ENCODE peak calls at places on chromosome 1, in four cellular contexts. K, L, N and U are unnamed samples.

GRCh38 chr1:65469126-65469888 is 48.8 kb downstream of the LEPR start:
- DNase-seq in K (no peak), L (no peak), N (peak; percentile 61), U (no peak)

GRCh38 chr1:160629286-160630210 is 17.3 kb downstream of the SLAMF1 start:
- DNase-seq in K (no peak), L (no peak), N (no peak), U (no peak)

GRCh38 chr1:241464985-241465384 is 54.6 kb downstream of the FH start:
- DNase-seq in K (no peak), L (no peak), N (no peak), U (no peak)

GRCh38 chr1:220448217-220448616 is 79.7 kb upstream of the MARK1 start:
- DNase-seq in K (no peak), L (peak; percentile 26), N (no peak), U (no peak)

GRCh38 chr1:87134061-87134460 is 194.6 kb upstream of the LMO4 start:
- DNase-seq in K (no peak), L (no peak), N (no peak), U (no peak)

GRCh38 chr1:228286505-228287417 is 78.9 kb downstream of the OBSCN start:
- DNase-seq in K (no peak), L (no peak), N (no peak), U (no peak)

GRCh38 chr1:154556422-154556821 is 2.0 kb downstream of the UBE2Q1 start:
- DNase-seq in K (no peak), L (no peak), N (no peak), U (no peak)

GRCh38 chr1:41364444-41365319 is 3.4 kb downstream of the FOXO6 start:
- DNase-seq in K (no peak), L (no peak), N (no peak), U (no peak)

GRCh38 chr1:935751-936231 is 12.1 kb downstream of the SAMD11 start:
- DNase-seq in K (peak; percentile 66), L (no peak), N (no peak), U (no peak)

GRCh38 chr1:33007190-33008050 is 29.3 kb downstream of the AK2 start:
- DNase-seq in K (peak; percentile 38), L (no peak), N (peak; percentile 61), U (peak; percentile 84)

GRCh38 chr1:29675481-29676263 is 439.4 kb downstream of the PTPRU start:
- DNase-seq in K (no peak), L (no peak), N (no peak), U (no peak)

GRCh38 chr1:77271851-77272250 is 10.0 kb upstream of the AK5 start:
- DNase-seq in K (no peak), L (no peak), N (no peak), U (no peak)

GRCh38 chr1:70628973-70629372 is 217.9 kb downstream of the CTH start:
- DNase-seq in K (no peak), L (no peak), N (no peak), U (no peak)

GRCh38 chr1:68120136-68120791 is 69.8 kb upstream of the DIRAS3 start:
- DNase-seq in K (peak; percentile 66), L (peak; percentile 24), N (peak; percentile 60), U (peak; percentile 66)

GRCh38 chr1:1304331-1305299 is 3.1 kb downstream of the ACAP3 start:
- DNase-seq in K (peak; percentile 60), L (no peak), N (peak; percentile 62), U (peak; percentile 64)

GRCh38 chr1:150268342-150268705 is 492 bp downstream of the APH1A start:
- DNase-seq in K (peak; percentile 50), L (no peak), N (no peak), U (peak; percentile 33)

GRCh38 chr1:10082785-10083479 is 50.2 kb downstream of the UBE4B start:
- DNase-seq in K (no peak), L (no peak), N (no peak), U (no peak)

GRCh38 chr1:223796210-223796609 is 49.5 kb downstream of the TP53BP2 start:
- DNase-seq in K (no peak), L (no peak), N (no peak), U (no peak)

GRCh38 chr1:218556016-218556415 is 210.9 kb downstream of the TGFB2 start:
- DNase-seq in K (no peak), L (no peak), N (no peak), U (peak; percentile 83)

GRCh38 chr1:14786104-14786675 is 187.7 kb downstream of the KAZN start:
- DNase-seq in K (no peak), L (no peak), N (no peak), U (no peak)

GRCh38 chr1:162235261-162235780 is 141.3 kb downstream of the SPATA46 start:
- DNase-seq in K (no peak), L (no peak), N (peak; percentile 91), U (peak; percentile 9)

DNA sequence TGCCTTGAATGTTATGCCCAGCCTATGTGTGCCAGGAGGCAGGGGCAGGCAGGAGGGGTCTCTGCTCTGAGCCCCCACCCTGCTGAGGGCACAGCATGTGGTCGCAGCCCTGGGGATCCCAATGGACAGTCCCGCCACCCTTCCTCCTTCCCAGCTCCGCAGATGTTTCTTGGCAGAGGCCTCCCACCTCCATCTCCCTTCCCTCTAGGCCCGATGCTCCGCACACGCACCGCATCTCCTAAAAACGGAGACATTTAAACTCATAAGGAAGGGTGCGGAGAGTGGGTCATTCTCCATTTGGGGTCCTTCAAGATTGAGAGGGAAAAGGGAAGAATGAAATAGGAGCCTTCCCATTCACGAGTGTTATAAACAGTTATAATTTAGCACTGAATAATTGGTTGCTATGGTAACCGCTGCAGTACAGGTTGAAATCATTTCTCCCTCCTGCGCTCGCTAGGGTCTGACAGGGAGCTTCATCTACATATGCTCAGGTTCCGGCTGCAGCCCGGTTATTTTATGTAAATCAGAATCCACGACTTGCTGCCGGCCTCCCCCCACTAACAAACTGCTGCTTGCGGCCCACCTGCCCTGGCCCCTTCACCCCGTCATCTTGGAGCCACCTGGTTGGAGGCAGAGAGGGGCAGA is 16.0 kb downstream of the CHD5 start:
- DNase-seq in K (no peak), L (no peak), N (no peak), U (no peak)
- TF ChIP-seq REST in K (no peak), L (no peak), N (no peak), U (no peak)

DNA sequence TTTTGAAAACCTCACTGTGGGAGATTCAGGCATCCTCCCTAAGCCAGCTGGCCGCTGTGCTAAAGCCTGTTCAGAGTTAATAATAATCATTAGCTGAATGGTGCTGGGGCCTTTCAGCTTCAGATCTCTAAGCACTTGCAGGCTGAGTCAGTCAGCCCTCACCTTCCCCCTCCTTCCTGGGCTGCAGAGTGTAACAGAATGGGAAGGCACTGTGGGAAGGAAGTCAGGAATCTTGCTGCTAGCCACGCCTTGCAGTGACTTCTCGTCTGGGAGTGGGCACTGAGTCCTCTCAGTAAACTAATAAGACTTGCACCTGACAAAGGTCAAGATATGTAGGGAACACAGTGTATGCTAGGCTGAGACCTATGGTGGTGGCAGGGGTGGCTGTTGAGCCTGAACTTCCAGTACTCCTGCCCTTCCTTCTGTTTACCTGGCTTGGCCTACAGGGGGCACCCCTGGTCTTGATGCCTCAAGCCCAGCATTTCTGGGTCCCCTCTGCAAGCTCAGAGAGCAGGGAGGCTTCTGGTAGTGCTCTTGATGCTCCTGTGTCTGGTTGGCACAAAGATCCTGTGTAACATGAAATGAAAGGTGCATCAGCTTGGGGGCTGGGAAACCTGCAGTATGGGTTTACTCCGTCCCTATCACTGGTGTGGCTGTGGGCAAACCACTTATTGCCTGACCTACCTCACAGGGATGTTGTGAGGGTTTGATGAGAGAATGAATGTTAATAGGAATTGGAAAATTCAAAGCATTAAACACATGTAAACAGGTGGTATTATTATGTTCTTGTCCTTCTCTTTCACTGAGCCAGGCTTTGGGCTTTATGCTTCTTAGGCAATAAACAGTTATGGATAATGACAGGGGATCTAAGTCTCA is 6.0 kb downstream of the CYB561D1 start:
- DNase-seq in K (peak; percentile 68), L (no peak), N (peak; percentile 45), U (peak; percentile 56)
- TF ChIP-seq CHD4 in K (no peak), L (no peak), N (no peak), U (no peak)

GRCh38 chr1:42453386-42453785 is 2.4 kb downstream of the ZMYND12 start:
- DNase-seq in K (no peak), L (no peak), N (no peak), U (no peak)

GRCh38 chr1:42454409-42454808 is 1.4 kb downstream of the ZMYND12 start:
- DNase-seq in K (no peak), L (no peak), N (no peak), U (no peak)

GRCh38 chr1:42456754-42457089 is 379 bp downstream of the PPCS start:
- DNase-seq in K (no peak), L (peak; percentile 26), N (peak; percentile 56), U (peak; percentile 57)

DNA sequence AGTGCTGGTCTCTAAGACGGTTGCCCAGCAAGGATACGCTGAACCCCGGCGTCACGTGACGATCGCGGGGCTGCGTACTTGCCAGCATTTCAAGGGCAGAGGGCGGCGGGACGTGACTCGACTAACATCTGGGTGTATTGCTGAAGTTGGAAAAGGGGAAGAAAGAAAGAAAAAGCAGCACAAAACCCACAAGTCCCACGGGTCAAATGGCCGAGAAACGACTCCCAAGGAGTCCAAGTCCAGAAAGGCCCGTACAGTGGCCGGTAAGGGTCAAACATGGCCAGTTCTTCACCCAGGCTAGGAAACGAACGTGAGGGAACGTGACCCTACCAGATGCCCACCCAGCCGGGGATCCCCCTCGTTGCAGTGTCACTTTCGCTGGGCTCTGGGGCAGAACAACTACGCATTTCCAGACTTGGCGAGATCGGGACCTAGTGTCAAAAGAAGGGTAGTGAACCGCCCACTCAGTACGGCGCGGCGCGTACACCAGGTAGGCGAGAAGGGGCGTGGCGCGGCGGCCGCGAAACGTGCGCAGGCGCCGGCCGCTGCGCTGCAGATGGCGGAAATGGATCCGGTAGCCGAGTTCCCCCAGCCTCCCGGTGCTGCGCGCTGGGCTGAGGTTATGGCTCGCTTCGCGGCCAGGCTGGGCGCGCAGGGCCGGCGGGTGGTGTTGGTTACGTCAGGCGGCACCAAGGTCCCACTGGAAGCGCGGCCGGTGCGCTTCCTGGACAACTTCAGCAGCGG is at the start of the genes PPCS and ZMYND12:
- DNase-seq in K (peak; percentile 87), L (peak; percentile 83), N (peak; percentile 74), U (peak; percentile 89)
- TF ChIP-seq REST in K (peak; percentile 72), L (peak; percentile 20), N (peak; percentile 6), U (no peak)

GRCh38 chr1:3319874-3320245 is 134.6 kb upstream of the ARHGEF16 start:
- DNase-seq in K (peak; percentile 85), L (no peak), N (peak; percentile 89), U (peak; percentile 85)
- TF ChIP-seq CHD4 in K (no peak), L (no peak), N (no peak), U (no peak)